ENCODE peak calls at places on chromosomes 6 and 20, in ten cellular contexts. N is neural progenitor cell; Q is heart left ventricle; V is uterus; C is cardiac muscle cell; J is Panc1; W is CD8-positive, alpha-beta T cell; B is IMR-90; M is breast epithelium; P is adrenal gland. S is an unnamed sample.

GRCh38 chr6:127520061-127520460 is 926 bp upstream of the MTCL3 start:
- DNase-seq in C (peak; percentile 35), V (no peak), P (no peak), M (no peak), W (no peak), J (no peak), Q (no peak), B (peak; percentile 28), N (peak; percentile 32), S (no peak)

GRCh38 chr20:4435210-4435609 is 286.5 kb upstream of the PRND start:
- DNase-seq in V (no peak), J (no peak), N (no peak), P (no peak), W (no peak), M (no peak), C (no peak), Q (no peak), B (peak; percentile 71), S (no peak)

GRCh38 chr6:28003059-28003458 is 46.0 kb downstream of the OR2B6 start:
- DNase-seq in V (no peak), N (no peak), B (no peak), P (no peak), J (no peak), Q (no peak), M (no peak), C (no peak), W (no peak), S (no peak)

GRCh38 chr6:32109114-32109764 is at the start of gene TNXB:
- DNase-seq in B (no peak), M (no peak), J (no peak), V (peak; percentile 74), N (no peak), Q (peak; percentile 64), W (no peak), C (no peak), P (no peak), S (no peak)

GRCh38 chr6:14917101-14917500 is 328.8 kb upstream of the JARID2 start:
- DNase-seq in M (no peak), B (peak; percentile 78), N (no peak), Q (no peak), J (no peak), P (no peak), W (no peak), C (no peak), V (no peak), S (no peak)

GRCh38 chr6:30615219-30615957 is 1.7 kb downstream of the PPP1R10 start:
- DNase-seq in P (peak; percentile 66), W (peak; percentile 42), N (peak; percentile 76), C (peak; percentile 79), J (no peak), M (no peak), Q (peak; percentile 48), B (peak; percentile 91), V (no peak), S (peak; percentile 63)

GRCh38 chr6:14748679-14749078 is 497.2 kb upstream of the JARID2 start:
- DNase-seq in J (no peak), M (no peak), Q (no peak), P (no peak), N (no peak), B (no peak), W (no peak), V (no peak), C (no peak), S (no peak)

GRCh38 chr20:62583424-62583920 is 58.8 kb upstream of the SLCO4A1 start:
- DNase-seq in B (no peak), Q (peak; percentile 13), N (peak; percentile 31), W (no peak), V (no peak), C (no peak), P (no peak), J (no peak), M (no peak), S (no peak)

GRCh38 chr6:158361961-158362634 is 49.8 kb downstream of the TULP4 start:
- DNase-seq in M (no peak), N (no peak), C (no peak), W (no peak), Q (no peak), V (no peak), P (no peak), B (peak; percentile 58), J (no peak), S (no peak)

GRCh38 chr6:15663057-15663638 is 320 bp upstream of the DTNBP1 start:
- DNase-seq in J (peak; percentile 8), Q (no peak), N (no peak), V (no peak), M (no peak), B (peak; percentile 57), P (no peak), W (no peak), C (no peak), S (no peak)

GRCh38 chr20:48754269-48754668 is 73.5 kb downstream of the PREX1 start:
- DNase-seq in W (no peak), J (no peak), P (no peak), C (no peak), V (no peak), M (no peak), B (no peak), N (no peak), Q (no peak), S (no peak)

GRCh38 chr6:40112350-40112749 is 178.1 kb upstream of the MOCS1 start:
- DNase-seq in N (no peak), B (no peak), C (peak; percentile 61), P (no peak), W (no peak), M (no peak), J (no peak), Q (no peak), V (no peak), S (no peak)

GRCh38 chr6:106995640-106996039 is 21.1 kb upstream of the CD24 start:
- DNase-seq in B (no peak), C (no peak), P (no peak), V (no peak), Q (no peak), J (no peak), N (no peak), W (no peak), M (no peak), S (no peak)

GRCh38 chr6:106997392-106998257 is 23.1 kb upstream of the CD24 start:
- DNase-seq in W (peak; percentile 45), Q (no peak), C (peak; percentile 76), M (peak; percentile 56), B (peak; percentile 51), J (peak; percentile 42), N (peak; percentile 81), V (no peak), P (peak; percentile 77), S (peak; percentile 62)
- TF ChIP-seq CTCF in W (peak; percentile 56), Q (peak; percentile 24), C (peak; percentile 94), M (peak; percentile 41), B (peak; percentile 66), J (peak; percentile 99), N (peak; percentile 99), V (no peak), P (peak; percentile 76), S (peak; percentile 98)

DNA sequence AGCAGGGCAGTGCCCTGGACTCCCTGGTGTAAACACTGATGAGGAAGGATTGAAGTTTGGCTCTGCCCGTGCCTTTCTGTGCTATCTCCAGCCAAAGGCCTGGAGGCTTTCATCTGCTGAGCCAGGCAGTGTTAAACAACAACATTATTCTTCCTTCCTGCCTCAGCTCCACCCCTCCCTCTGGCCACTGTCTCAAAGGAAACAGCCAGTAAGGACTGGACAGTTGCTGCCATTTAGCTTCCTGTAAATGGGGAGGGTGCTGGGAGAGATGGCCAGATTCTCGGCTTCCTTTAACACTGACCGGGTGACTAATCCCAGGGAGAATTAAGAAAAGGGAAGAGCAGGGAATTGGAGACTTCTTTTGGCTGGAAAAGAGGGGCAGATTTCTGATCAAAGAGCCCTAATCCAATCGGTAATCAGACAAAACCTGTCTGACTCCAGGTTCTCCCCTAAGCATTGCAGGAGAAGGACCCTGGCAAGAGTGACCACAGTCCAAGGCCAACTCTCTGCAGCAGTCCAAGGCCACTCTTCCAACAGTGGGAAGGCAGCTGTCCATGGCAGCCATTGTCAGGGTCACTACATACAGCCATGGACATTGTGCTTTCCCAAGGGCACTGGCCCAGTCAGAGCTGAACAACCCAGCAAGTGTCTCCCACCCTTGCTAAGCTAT is 19.6 kb upstream of the ADGRF1 start:
- DNase-seq in J (no peak), N (no peak), P (peak; percentile 28), M (no peak), C (no peak), V (no peak), Q (peak; percentile 41), W (no peak), B (no peak), S (no peak)
- H3K4me1 ChIP-seq in J (no peaks in the 10 kb centered on the region), N (no peaks in the 10 kb centered on the region), P (peaks cover 9% of the 10 kb centered on the region), M (no peaks in the 10 kb centered on the region), C (no peaks in the 10 kb centered on the region), V (no peaks in the 10 kb centered on the region), Q (peaks cover 8% of the 10 kb centered on the region), W (no peaks in the 10 kb centered on the region), B (no peaks in the 10 kb centered on the region), S (no peaks in the 10 kb centered on the region)

DNA sequence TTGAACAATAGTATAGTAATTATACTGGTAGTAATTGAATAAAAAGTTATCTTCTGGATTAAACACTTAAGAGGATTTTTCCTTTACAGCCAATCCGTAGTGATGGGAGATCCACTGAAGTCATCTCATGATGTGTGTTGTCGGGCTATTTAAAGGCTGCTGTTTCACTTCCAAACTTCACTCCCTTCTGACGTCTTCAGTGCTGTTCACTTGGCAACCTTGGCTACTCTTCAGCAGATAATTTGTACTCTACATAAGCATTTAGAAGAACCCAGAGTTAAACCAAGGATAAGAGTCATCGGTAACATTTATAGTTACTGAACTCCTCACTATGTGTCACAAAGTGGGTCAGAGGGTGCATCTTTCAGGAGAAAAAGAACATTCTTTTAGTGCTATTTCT is 179.1 kb upstream of the EYA4 start:
- DNase-seq in Q (peak; percentile 39), V (no peak), B (peak; percentile 100), P (no peak), C (no peak), N (no peak), W (no peak), M (no peak), J (no peak), S (no peak)
- H3K4me3 ChIP-seq in Q (no peak overlapping the region), V (no peak overlapping the region), B (no peak overlapping the region), P (no peak overlapping the region), C (no peak overlapping the region), N (no peak overlapping the region), W (no peak overlapping the region), M (no peak overlapping the region), J (no peak overlapping the region), S (no peak overlapping the region)

GRCh38 chr20:16699287-16699686 is 30.5 kb upstream of the SNRPB2 start:
- DNase-seq in P (no peak), N (peak; percentile 36), V (no peak), C (peak; percentile 73), M (no peak), J (no peak), W (no peak), B (no peak), Q (no peak), S (no peak)
- TF ChIP-seq CTCF in P (no peak), N (peak; percentile 36), V (no peak), C (no peak), M (no peak), J (no peak), W (no peak), B (no peak), Q (no peak), S (peak; percentile 21)

S was measured in BE2C.